ENCODE peak calls at places on chromosomes 5 and 9, in ten cellular contexts. I is GM12891, A is kidney glomerular epithelial cell, X is EH, S is psoas muscle, R is HCT116, U is IMR-90, L is neural crest cell, W is ovary, M is fibroblast of lung. C is an unnamed sample.

GRCh38 chr5:56303511-56303910 is 70.4 kb upstream of the ANKRD55 start:
- DNase-seq in I (no peak), A (no peak), X (no peak), S (no peak), R (no peak), U (no peak), L (no peak), W (no peak), M (no peak), C (no peak)

GRCh38 chr5:111584651-111585050 is 72.3 kb upstream of the STARD4 start:
- DNase-seq in I (no peak), A (peak; percentile 79), X (peak; percentile 80), S (no peak), R (no peak), U (peak; percentile 75), L (no peak), W (no peak), M (peak; percentile 94), C (no peak)

GRCh38 chr5:55418994-55419991 is 111.5 kb downstream of the MTREX start:
- DNase-seq in I (no peak), A (peak; percentile 27), X (peak; percentile 92), S (no peak), R (no peak), U (peak; percentile 60), L (no peak), W (no peak), M (peak; percentile 78), C (no peak)

GRCh38 chr5:80181618-80182211 is 74.1 kb downstream of the SERINC5 start:
- DNase-seq in I (no peak), A (peak; percentile 53), X (no peak), S (no peak), R (peak; percentile 88), U (no peak), L (no peak), W (no peak), M (peak; percentile 54), C (peak; percentile 22)

GRCh38 chr9:86406366-86406765 is 52.2 kb upstream of the TUT7 start:
- DNase-seq in I (no peak), A (no peak), X (peak; percentile 71), S (no peak), R (no peak), U (peak; percentile 88), L (no peak), W (no peak), M (peak; percentile 71), C (peak; percentile 39)

GRCh38 chr9:93076101-93076791 is 17.7 kb downstream of the SUSD3 start:
- DNase-seq in I (no peak), A (no peak), X (no peak), S (no peak), R (no peak), U (no peak), L (no peak), W (no peak), M (no peak), C (no peak)

GRCh38 chr5:997001-997474 is 11.6 kb upstream of the NKD2 start:
- DNase-seq in I (no peak), A (peak; percentile 23), X (peak; percentile 25), S (no peak), R (no peak), U (no peak), L (no peak), W (peak; percentile 35), M (no peak), C (peak; percentile 18)

GRCh38 chr9:35776018-35776417 is 15.4 kb upstream of the NPR2 start:
- DNase-seq in I (no peak), A (peak; percentile 27), X (no peak), S (no peak), R (no peak), U (no peak), L (no peak), W (no peak), M (no peak), C (no peak)

GRCh38 chr9:95131023-95131943 is 186.2 kb downstream of the FANCC start:
- DNase-seq in I (peak; percentile 47), A (peak; percentile 62), X (peak; percentile 73), S (peak; percentile 66), R (peak; percentile 21), U (peak; percentile 60), L (peak; percentile 76), W (peak; percentile 75), M (peak; percentile 42), C (peak; percentile 83)

GRCh38 chr5:111680737-111681413 is 76.1 kb downstream of the NREP start:
- DNase-seq in I (no peak), A (peak; percentile 95), X (peak; percentile 97), S (peak; percentile 66), R (peak; percentile 40), U (peak; percentile 97), L (no peak), W (peak; percentile 62), M (peak; percentile 94), C (peak; percentile 78)

GRCh38 chr5:147534172-147534951 is 24.5 kb upstream of the DPYSL3 start:
- DNase-seq in I (no peak), A (no peak), X (peak; percentile 56), S (no peak), R (no peak), U (peak; percentile 77), L (no peak), W (no peak), M (peak; percentile 83), C (no peak)

GRCh38 chr5:78458843-78459242 is 98.4 kb downstream of the SCAMP1 start:
- DNase-seq in I (no peak), A (no peak), X (no peak), S (no peak), R (no peak), U (no peak), L (no peak), W (no peak), M (no peak), C (no peak)

GRCh38 chr9:123390337-123391135 is 34.5 kb downstream of the CRB2 start:
- DNase-seq in I (no peak), A (no peak), X (no peak), S (no peak), R (no peak), U (no peak), L (no peak), W (no peak), M (no peak), C (no peak)

GRCh38 chr9:22238809-22239684 is 207.6 kb upstream of the DMRTA1 start:
- DNase-seq in I (no peak), A (peak; percentile 78), X (peak; percentile 64), S (no peak), R (peak; percentile 37), U (peak; percentile 63), L (no peak), W (no peak), M (peak; percentile 71), C (no peak)

GRCh38 chr5:67805666-67806348 is 409.7 kb upstream of the PIK3R1 start:
- DNase-seq in I (no peak), A (no peak), X (no peak), S (no peak), R (no peak), U (no peak), L (no peak), W (no peak), M (no peak), C (no peak)

GRCh38 chr5:177300971-177301370 is 2.5 kb downstream of the RAB24 start:
- DNase-seq in I (no peak), A (no peak), X (no peak), S (no peak), R (no peak), U (no peak), L (no peak), W (no peak), M (no peak), C (no peak)

GRCh38 chr5:83401775-83402174 is 69.8 kb upstream of the VCAN start:
- DNase-seq in I (no peak), A (no peak), X (no peak), S (no peak), R (no peak), U (no peak), L (no peak), W (no peak), M (no peak), C (no peak)

C was measured in uterus.